ENCODE peak calls at places on chromosomes 4 and X, in seven cellular contexts. S, J, Y, H, P, D and R are unnamed samples.

GRCh38 chrX:11210397-11210796 is 82.8 kb upstream of the AMELX start:
- DNase-seq in S (no peak), J (no peak), Y (no peak), H (no peak), P (peak; percentile 34), D (no peak), R (no peak)

GRCh38 chr4:176769519-176769918 is 23.2 kb downstream of the VEGFC start:
- DNase-seq in S (no peak), J (no peak), Y (peak; percentile 98), H (no peak), P (peak; percentile 75), D (no peak), R (no peak)

GRCh38 chr4:8439168-8439567 is 1.4 kb downstream of the ACOX3 start:
- DNase-seq in S (no peak), J (no peak), Y (peak; percentile 86), H (no peak), P (no peak), D (no peak), R (no peak)

GRCh38 chr4:46445689-46446339 is 55.9 kb upstream of the GABRA2 start:
- DNase-seq in S (no peak), J (no peak), Y (peak; percentile 26), H (no peak), P (no peak), D (no peak), R (no peak)

GRCh38 chrX:38806054-38806389 is 4.8 kb downstream of the MID1IP1 start:
- DNase-seq in S (no peak), J (no peak), Y (no peak), H (no peak), P (peak; percentile 57), D (peak; percentile 28), R (no peak)

GRCh38 chrX:6132970-6133369 is 95.7 kb downstream of the NLGN4X start:
- DNase-seq in S (no peak), J (no peak), Y (no peak), H (no peak), P (no peak), D (no peak), R (no peak)

GRCh38 chr4:115965588-115965987 is 852.2 kb upstream of the NDST4 start:
- DNase-seq in S (no peak), J (no peak), Y (no peak), H (no peak), P (no peak), D (no peak), R (no peak)

GRCh38 chr4:76799718-76800117 is 98.2 kb downstream of the SOWAHB start:
- DNase-seq in S (no peak), J (no peak), Y (no peak), H (no peak), P (no peak), D (no peak), R (no peak)

GRCh38 chrX:43676960-43677582 is 21.0 kb downstream of the MAOA start:
- DNase-seq in S (no peak), J (peak; percentile 17), Y (peak; percentile 64), H (no peak), P (no peak), D (no peak), R (no peak)

GRCh38 chr4:95167809-95168208 is 381.0 kb downstream of the UNC5C start:
- DNase-seq in S (no peak), J (no peak), Y (no peak), H (no peak), P (peak; percentile 14), D (no peak), R (no peak)

GRCh38 chrX:2707334-2707760 is 16.3 kb downstream of the CD99 start:
- DNase-seq in S (no peak), J (peak; percentile 74), Y (peak; percentile 88), H (no peak), P (peak; percentile 89), D (no peak), R (peak; percentile 36)

GRCh38 chrX:148540114-148540513 is 39.7 kb downstream of the AFF2 start:
- DNase-seq in S (no peak), J (no peak), Y (no peak), H (no peak), P (no peak), D (no peak), R (no peak)

GRCh38 chr4:163344147-163345050 is 707 bp downstream of the NPY5R start:
- DNase-seq in S (peak; percentile 77), J (peak; percentile 80), Y (no peak), H (peak; percentile 82), P (peak; percentile 3), D (peak; percentile 57), R (no peak)

GRCh38 chr4:118801895-118802575 is 33.9 kb downstream of the SEC24D start:
- DNase-seq in S (no peak), J (no peak), Y (peak; percentile 27), H (no peak), P (no peak), D (no peak), R (no peak)

GRCh38 chr4:53531695-53532224 is 59.5 kb downstream of the LNX1 start:
- DNase-seq in S (no peak), J (no peak), Y (peak; percentile 16), H (no peak), P (no peak), D (no peak), R (no peak)

GRCh38 chr4:142585411-142585810 is 260.7 kb downstream of the INPP4B start:
- DNase-seq in S (no peak), J (no peak), Y (no peak), H (no peak), P (no peak), D (no peak), R (no peak)

GRCh38 chrX:142204522-142205433 is at the start of gene MAGEC2:
- DNase-seq in S (no peak), J (no peak), Y (no peak), H (no peak), P (no peak), D (no peak), R (no peak)

GRCh38 chr4:108155373-108155772 is 13.4 kb downstream of the LEF1 start:
- DNase-seq in S (no peak), J (peak; percentile 65), Y (peak; percentile 13), H (no peak), P (no peak), D (peak; percentile 62), R (no peak)

GRCh38 chr4:17577660-17578481 is 873 bp downstream of the LAP3 start:
- DNase-seq in S (peak; percentile 81), J (peak; percentile 30), Y (peak; percentile 30), H (peak; percentile 92), P (peak; percentile 28), D (peak; percentile 60), R (peak; percentile 53)

GRCh38 chr4:38870098-38870850 is 2.7 kb downstream of the FAM114A1 start:
- DNase-seq in S (no peak), J (no peak), Y (no peak), H (no peak), P (no peak), D (no peak), R (no peak)

GRCh38 chr4:168183717-168184571 is 91.6 kb downstream of the ANXA10 start:
- DNase-seq in S (no peak), J (peak; percentile 32), Y (peak; percentile 51), H (no peak), P (peak; percentile 83), D (peak; percentile 42), R (no peak)

GRCh38 chr4:60992037-60992436 is 208.1 kb upstream of the ADGRL3 start:
- DNase-seq in S (peak; percentile 64), J (no peak), Y (peak; percentile 16), H (no peak), P (no peak), D (no peak), R (peak; percentile 48)

GRCh38 chr4:133596459-133596858 is 447.4 kb downstream of the PCDH10 start:
- DNase-seq in S (peak; percentile 37), J (no peak), Y (no peak), H (no peak), P (no peak), D (peak; percentile 15), R (no peak)

GRCh38 chr4:82084747-82085146 is 289.0 kb downstream of the HNRNPD start:
- DNase-seq in S (peak; percentile 17), J (no peak), Y (no peak), H (no peak), P (no peak), D (no peak), R (no peak)

GRCh38 chr4:75126058-75126457 is 193.1 kb downstream of the PARM1 start:
- DNase-seq in S (no peak), J (peak; percentile 8), Y (no peak), H (no peak), P (no peak), D (no peak), R (no peak)

GRCh38 chrX:747176-747575 is 116.6 kb downstream of the SHOX start:
- DNase-seq in S (no peak), J (no peak), Y (no peak), H (no peak), P (no peak), D (no peak), R (no peak)

GRCh38 chr4:23956601-23957364 is 66.9 kb upstream of the PPARGC1A start:
- DNase-seq in S (no peak), J (no peak), Y (no peak), H (no peak), P (no peak), D (no peak), R (no peak)

GRCh38 chr4:141851246-141851891 is 215.0 kb downstream of the IL15 start:
- DNase-seq in S (no peak), J (no peak), Y (peak; percentile 64), H (no peak), P (no peak), D (no peak), R (no peak)

GRCh38 chrX:12788645-12789044 is 2.6 kb upstream of the PRPS2 start:
- DNase-seq in S (no peak), J (no peak), Y (no peak), H (no peak), P (no peak), D (no peak), R (no peak)

GRCh38 chr4:153560918-153561317 is 94.8 kb downstream of the TMEM131L start:
- DNase-seq in S (no peak), J (no peak), Y (peak; percentile 41), H (no peak), P (peak; percentile 53), D (no peak), R (no peak)

GRCh38 chr4:143186634-143187033 is 1.9 kb downstream of the USP38 start:
- DNase-seq in S (no peak), J (no peak), Y (peak; percentile 18), H (no peak), P (no peak), D (peak; percentile 5), R (no peak)

GRCh38 chrX:34893741-34894140 is 48.9 kb upstream of the FAM47B start:
- DNase-seq in S (no peak), J (no peak), Y (no peak), H (no peak), P (no peak), D (peak; percentile 25), R (no peak)

GRCh38 chr4:150232029-150232428 is 153.8 kb downstream of the DCLK2 start:
- DNase-seq in S (no peak), J (no peak), Y (peak; percentile 44), H (no peak), P (no peak), D (no peak), R (no peak)

GRCh38 chrX:120334603-120335002 is 23.3 kb upstream of the TMEM255A start:
- DNase-seq in S (no peak), J (no peak), Y (no peak), H (no peak), P (no peak), D (no peak), R (no peak)

GRCh38 chrX:50903387-50904027 is 7.0 kb upstream of the BMP15 start:
- DNase-seq in S (no peak), J (peak; percentile 53), Y (peak; percentile 36), H (no peak), P (no peak), D (peak; percentile 54), R (no peak)